ENCODE peak calls at places on chromosome 3, in six cellular contexts. One of them, this sample, is unnamed.

GRCh38 chr3:73236867-73237266 is 175.4 kb downstream of the EBLN2 start:
- DNase-seq in K562: no peak
- DNase-seq in GM23338: no peak
- DNase-seq in A549: no peak
- DNase-seq in Panc1: no peak
- DNase-seq in HCT116: no peak
- DNase-seq in this sample: no peak

GRCh38 chr3:184541886-184542562 is 19.6 kb upstream of the EPHB3 start:
- DNase-seq in K562: no peak
- DNase-seq in GM23338: no peak
- DNase-seq in A549: no peak
- DNase-seq in Panc1: no peak
- DNase-seq in HCT116: no peak
- DNase-seq in this sample: no peak

GRCh38 chr3:52025453-52025852 is 29.8 kb upstream of the RPL29 start:
- DNase-seq in K562: no peak
- DNase-seq in GM23338: no peak
- DNase-seq in A549: no peak
- DNase-seq in Panc1: no peak
- DNase-seq in HCT116: no peak
- DNase-seq in this sample: no peak

GRCh38 chr3:195179782-195180489 is 91.0 kb downstream of the XXYLT1 start:
- DNase-seq in K562: no peak
- DNase-seq in GM23338: no peak
- DNase-seq in A549: no peak
- DNase-seq in Panc1: no peak
- DNase-seq in HCT116: no peak
- DNase-seq in this sample: no peak

GRCh38 chr3:31093608-31093990 is 199.1 kb upstream of the GADL1 start:
- DNase-seq in K562: no peak
- DNase-seq in GM23338: no peak
- DNase-seq in A549: no peak
- DNase-seq in Panc1: no peak
- DNase-seq in HCT116: no peak
- DNase-seq in this sample: no peak

GRCh38 chr3:191290311-191291025 is 38.7 kb upstream of the CCDC50 start:
- DNase-seq in K562: no peak
- DNase-seq in GM23338: no peak
- DNase-seq in A549: no peak
- DNase-seq in Panc1: no peak
- DNase-seq in HCT116: no peak
- DNase-seq in this sample: no peak

GRCh38 chr3:76664816-76665215 is 375.1 kb upstream of the ROBO2 start:
- DNase-seq in K562: no peak
- DNase-seq in GM23338: no peak
- DNase-seq in A549: no peak
- DNase-seq in Panc1: no peak
- DNase-seq in HCT116: no peak
- DNase-seq in this sample: no peak

GRCh38 chr3:25144430-25144829 is 283.6 kb upstream of the RARB start:
- DNase-seq in K562: no peak
- DNase-seq in GM23338: no peak
- DNase-seq in A549: no peak
- DNase-seq in Panc1: no peak
- DNase-seq in HCT116: no peak
- DNase-seq in this sample: no peak

GRCh38 chr3:170506556-170506955 is 79.3 kb downstream of the SLC7A14 start:
- DNase-seq in K562: no peak
- DNase-seq in GM23338: peak
- DNase-seq in A549: peak
- DNase-seq in Panc1: no peak
- DNase-seq in HCT116: no peak
- DNase-seq in this sample: no peak

GRCh38 chr3:59774613-59775012 is 724.8 kb upstream of the CFAP20DC start:
- DNase-seq in K562: no peak
- DNase-seq in GM23338: no peak
- DNase-seq in A549: no peak
- DNase-seq in Panc1: no peak
- DNase-seq in HCT116: no peak
- DNase-seq in this sample: no peak

GRCh38 chr3:12046406-12046805 is 42.2 kb downstream of the SYN2 start:
- DNase-seq in K562: no peak
- DNase-seq in GM23338: peak
- DNase-seq in A549: peak
- DNase-seq in Panc1: no peak
- DNase-seq in HCT116: peak
- DNase-seq in this sample: no peak

GRCh38 chr3:152376351-152377183 is 107.8 kb downstream of the MBNL1 start:
- DNase-seq in K562: no peak
- DNase-seq in GM23338: no peak
- DNase-seq in A549: peak
- DNase-seq in Panc1: no peak
- DNase-seq in HCT116: no peak
- DNase-seq in this sample: peak

GRCh38 chr3:49173116-49173791 is 1.9 kb downstream of the KLHDC8B start:
- DNase-seq in K562: peak
- DNase-seq in GM23338: peak
- DNase-seq in A549: no peak
- DNase-seq in Panc1: no peak
- DNase-seq in HCT116: no peak
- DNase-seq in this sample: no peak

GRCh38 chr3:23236890-23237289 is 33.8 kb downstream of the UBE2E2 start:
- DNase-seq in K562: no peak
- DNase-seq in GM23338: no peak
- DNase-seq in A549: no peak
- DNase-seq in Panc1: no peak
- DNase-seq in HCT116: no peak
- DNase-seq in this sample: no peak

GRCh38 chr3:44969170-44969569 is 6.8 kb downstream of the ZDHHC3 start:
- DNase-seq in K562: no peak
- DNase-seq in GM23338: no peak
- DNase-seq in A549: no peak
- DNase-seq in Panc1: no peak
- DNase-seq in HCT116: no peak
- DNase-seq in this sample: peak

GRCh38 chr3:128052831-128053419 is 688 bp downstream of the SEC61A1 start:
- DNase-seq in K562: no peak
- DNase-seq in GM23338: no peak
- DNase-seq in A549: no peak
- DNase-seq in Panc1: no peak
- DNase-seq in HCT116: no peak
- DNase-seq in this sample: no peak

GRCh38 chr3:21042184-21042583 is 708.8 kb downstream of the ZNF385D start:
- DNase-seq in K562: no peak
- DNase-seq in GM23338: no peak
- DNase-seq in A549: no peak
- DNase-seq in Panc1: no peak
- DNase-seq in HCT116: no peak
- DNase-seq in this sample: no peak

GRCh38 chr3:183980408-183980807 is 37.3 kb downstream of the ABCC5 start:
- DNase-seq in K562: no peak
- DNase-seq in GM23338: no peak
- DNase-seq in A549: no peak
- DNase-seq in Panc1: no peak
- DNase-seq in HCT116: no peak
- DNase-seq in this sample: no peak

GRCh38 chr3:168157301-168157700 is 61.6 kb upstream of the GOLIM4 start:
- DNase-seq in K562: peak
- DNase-seq in GM23338: no peak
- DNase-seq in A549: no peak
- DNase-seq in Panc1: no peak
- DNase-seq in HCT116: no peak
- DNase-seq in this sample: no peak

GRCh38 chr3:179769411-179770247 is 116.8 kb downstream of the USP13 start:
- DNase-seq in K562: peak
- DNase-seq in GM23338: peak
- DNase-seq in A549: no peak
- DNase-seq in Panc1: no peak
- DNase-seq in HCT116: no peak
- DNase-seq in this sample: no peak

GRCh38 chr3:30310251-30310954 is 296.0 kb upstream of the TGFBR2 start:
- DNase-seq in K562: no peak
- DNase-seq in GM23338: no peak
- DNase-seq in A549: no peak
- DNase-seq in Panc1: no peak
- DNase-seq in HCT116: no peak
- DNase-seq in this sample: no peak

GRCh38 chr3:46970391-46971091 is 6.0 kb downstream of the CCDC12 start:
- DNase-seq in K562: no peak
- DNase-seq in GM23338: no peak
- DNase-seq in A549: peak
- DNase-seq in Panc1: no peak
- DNase-seq in HCT116: no peak
- DNase-seq in this sample: no peak

GRCh38 chr3:48276856-48277641 is 36.1 kb downstream of the ZNF589 start:
- DNase-seq in K562: no peak
- DNase-seq in GM23338: peak
- DNase-seq in A549: no peak
- DNase-seq in Panc1: no peak
- DNase-seq in HCT116: no peak
- DNase-seq in this sample: no peak

GRCh38 chr3:29285356-29286070 is 4.6 kb downstream of the RBMS3 start:
- DNase-seq in K562: no peak
- DNase-seq in GM23338: no peak
- DNase-seq in A549: peak
- DNase-seq in Panc1: no peak
- DNase-seq in HCT116: no peak
- DNase-seq in this sample: no peak

GRCh38 chr3:197490098-197490497 is 65.7 kb downstream of the BDH1 start:
- DNase-seq in K562: no peak
- DNase-seq in GM23338: no peak
- DNase-seq in A549: peak
- DNase-seq in Panc1: no peak
- DNase-seq in HCT116: no peak
- DNase-seq in this sample: no peak

GRCh38 chr3:122964844-122965243 is 62.7 kb downstream of the SEMA5B start:
- DNase-seq in K562: no peak
- DNase-seq in GM23338: no peak
- DNase-seq in A549: no peak
- DNase-seq in Panc1: no peak
- DNase-seq in HCT116: no peak
- DNase-seq in this sample: no peak

GRCh38 chr3:38472342-38472741 is 18.7 kb downstream of the ACVR2B start:
- DNase-seq in K562: no peak
- DNase-seq in GM23338: no peak
- DNase-seq in A549: no peak
- DNase-seq in Panc1: no peak
- DNase-seq in HCT116: no peak
- DNase-seq in this sample: no peak

GRCh38 chr3:175728566-175728965 is 869.4 kb downstream of the NAALADL2 start:
- DNase-seq in K562: no peak
- DNase-seq in GM23338: no peak
- DNase-seq in A549: no peak
- DNase-seq in Panc1: no peak
- DNase-seq in HCT116: no peak
- DNase-seq in this sample: no peak

GRCh38 chr3:139937674-139938279 is 2.8 kb downstream of the CLSTN2 start:
- DNase-seq in K562: peak
- DNase-seq in GM23338: peak
- DNase-seq in A549: peak
- DNase-seq in Panc1: peak
- DNase-seq in HCT116: peak
- DNase-seq in this sample: no peak
- TF ChIP-seq REST in K562: no peak
- TF ChIP-seq REST in GM23338: no peak
- TF ChIP-seq REST in A549: no peak
- TF ChIP-seq REST in Panc1: no peak
- TF ChIP-seq REST in HCT116: no peak
- TF ChIP-seq REST in this sample: no peak

GRCh38 chr3:66532613-66533012 is 31.8 kb upstream of the LRIG1 start:
- DNase-seq in K562: no peak
- DNase-seq in GM23338: no peak
- DNase-seq in A549: no peak
- DNase-seq in Panc1: no peak
- DNase-seq in HCT116: no peak
- DNase-seq in this sample: no peak

GRCh38 chr3:66532160-66532587 is 31.4 kb upstream of the LRIG1 start:
- DNase-seq in K562: no peak
- DNase-seq in GM23338: peak
- DNase-seq in A549: no peak
- DNase-seq in Panc1: no peak
- DNase-seq in HCT116: no peak
- DNase-seq in this sample: no peak

GRCh38 chr3:66527253-66527652 is 26.4 kb upstream of the LRIG1 start:
- DNase-seq in K562: no peak
- DNase-seq in GM23338: no peak
- DNase-seq in A549: no peak
- DNase-seq in Panc1: no peak
- DNase-seq in HCT116: no peak
- DNase-seq in this sample: no peak

GRCh38 chr3:66534304-66534703 is 33.5 kb upstream of the LRIG1 start:
- DNase-seq in K562: no peak
- DNase-seq in GM23338: no peak
- DNase-seq in A549: no peak
- DNase-seq in Panc1: no peak
- DNase-seq in HCT116: no peak
- DNase-seq in this sample: no peak

GRCh38 chr3:66531256-66531655 is 30.4 kb upstream of the LRIG1 start:
- DNase-seq in K562: no peak
- DNase-seq in GM23338: no peak
- DNase-seq in A549: no peak
- DNase-seq in Panc1: no peak
- DNase-seq in HCT116: no peak
- DNase-seq in this sample: no peak
- H3K4me3 ChIP-seq in K562: no peak
- H3K4me3 ChIP-seq in GM23338: peak
- H3K4me3 ChIP-seq in A549: no peak
- H3K4me3 ChIP-seq in Panc1: no peak
- H3K4me3 ChIP-seq in HCT116: no peak
- H3K4me3 ChIP-seq in this sample: no peak

GRCh38 chr3:27714692-27715453 is 7.2 kb downstream of the EOMES start:
- DNase-seq in K562: no peak
- DNase-seq in GM23338: peak
- DNase-seq in A549: no peak
- DNase-seq in Panc1: no peak
- DNase-seq in HCT116: no peak
- DNase-seq in this sample: no peak
- TF ChIP-seq REST in K562: no peak
- TF ChIP-seq REST in GM23338: no peak
- TF ChIP-seq REST in A549: no peak
- TF ChIP-seq REST in Panc1: no peak
- TF ChIP-seq REST in HCT116: no peak
- TF ChIP-seq REST in this sample: no peak

GRCh38 chr3:41679412-41679811 is 282.5 kb downstream of the ULK4 start:
- DNase-seq in K562: no peak
- DNase-seq in GM23338: no peak
- DNase-seq in A549: no peak
- DNase-seq in Panc1: no peak
- DNase-seq in HCT116: no peak
- DNase-seq in this sample: no peak
- H3K4me3 ChIP-seq in K562: no peak
- H3K4me3 ChIP-seq in GM23338: no peak
- H3K4me3 ChIP-seq in A549: no peak
- H3K4me3 ChIP-seq in Panc1: no peak
- H3K4me3 ChIP-seq in HCT116: no peak
- H3K4me3 ChIP-seq in this sample: no peak

DNA sequence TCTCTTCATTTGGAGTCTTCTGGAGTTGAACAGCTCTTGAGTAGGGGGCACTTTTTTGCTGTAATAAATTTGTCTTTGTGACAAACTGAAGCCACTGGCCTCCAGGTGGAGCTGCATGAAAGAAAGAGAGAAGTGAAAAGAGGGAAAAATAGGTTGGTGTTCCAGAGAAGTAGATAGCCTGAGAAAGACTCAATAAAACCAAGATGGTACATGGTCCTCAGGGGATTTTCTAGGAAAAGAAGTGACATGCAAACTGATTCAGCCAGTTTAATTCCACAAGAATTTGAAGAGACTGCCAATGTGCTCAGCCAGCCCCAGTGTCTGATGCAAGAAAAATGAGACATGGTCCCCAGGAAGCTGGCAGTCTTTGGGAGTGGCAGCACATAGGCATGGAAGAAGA is 152.7 kb downstream of the CD47 start:
- DNase-seq in K562: no peak
- DNase-seq in GM23338: peak
- DNase-seq in A549: peak
- DNase-seq in Panc1: no peak
- DNase-seq in HCT116: peak
- DNase-seq in this sample: no peak
- TF ChIP-seq REST in K562: no peak
- TF ChIP-seq REST in GM23338: no peak
- TF ChIP-seq REST in A549: no peak
- TF ChIP-seq REST in Panc1: no peak
- TF ChIP-seq REST in HCT116: no peak
- TF ChIP-seq REST in this sample: no peak

This sample was measured in HL-60.